ENCODE peak calls at places on chromosomes 6 and 20, in six cellular contexts. Q is adrenal gland, U is stomach, J is Peyer's patch, T is transverse colon, Y is H54. D is an unnamed sample.
A peak's percentile ranks its signal among the peaks of the same experiment; 100 is the strongest.

GRCh38 chr20:37346526-37347346 is 796 bp downstream of the SRC start:
- DNase-seq in Y (no peak), T (no peak), J (no peak), U (no peak), Q (no peak), D (no peak)

GRCh38 chr6:128070406-128070805 is 169.5 kb upstream of the THEMIS start:
- DNase-seq in T (no peak), Q (no peak), Y (no peak), J (no peak), U (no peak), D (no peak)

GRCh38 chr20:33773412-33774089 is 37.6 kb upstream of the CHMP4B start:
- DNase-seq in T (no peak), U (no peak), J (no peak), Y (no peak), Q (no peak), D (no peak)

GRCh38 chr6:37889015-37889885 is 69.7 kb downstream of the ZFAND3 start:
- DNase-seq in J (no peak), Q (peak; percentile 30), Y (no peak), U (no peak), T (no peak), D (no peak)

GRCh38 chr6:22807818-22808217 is 238.5 kb downstream of the HDGFL1 start:
- DNase-seq in J (no peak), T (no peak), Y (no peak), U (no peak), Q (no peak), D (no peak)

GRCh38 chr6:34795836-34796425 is 4.0 kb downstream of the BLTP3A start:
- DNase-seq in J (no peak), Q (no peak), Y (peak; percentile 28), U (no peak), T (no peak), D (no peak)

GRCh38 chr20:2116170-2116940 is 14.7 kb downstream of the STK35 start:
- DNase-seq in J (no peak), T (no peak), Y (no peak), U (no peak), Q (no peak), D (no peak)

GRCh38 chr20:21237956-21238355 is 65.2 kb upstream of the XRN2 start:
- DNase-seq in Q (no peak), T (no peak), Y (no peak), J (no peak), U (no peak), D (no peak)

GRCh38 chr6:116533233-116533957 is 12.1 kb downstream of the TRAPPC3L start:
- DNase-seq in Q (no peak), J (no peak), U (no peak), T (no peak), Y (no peak), D (no peak)

GRCh38 chr20:25230177-25230831 is 17.6 kb upstream of the PYGB start:
- DNase-seq in T (no peak), U (no peak), J (no peak), Q (no peak), Y (no peak), D (no peak)

GRCh38 chr6:31490115-31490873 is 7.7 kb upstream of the MICB start:
- DNase-seq in T (no peak), Y (no peak), U (no peak), Q (no peak), J (no peak), D (no peak)

GRCh38 chr6:41682497-41682961 is 44.3 kb downstream of the MDFI start:
- DNase-seq in T (no peak), U (peak; percentile 59), Y (no peak), Q (peak; percentile 70), J (peak; percentile 55), D (no peak)

GRCh38 chr6:74320076-74320475 is 624.1 kb downstream of the CD109 start:
- DNase-seq in Y (no peak), U (no peak), T (no peak), J (no peak), Q (no peak), D (no peak)

GRCh38 chr20:33882018-33882417 is 70.9 kb downstream of the CHMP4B start:
- DNase-seq in Y (no peak), U (no peak), T (no peak), J (no peak), Q (no peak), D (no peak)

GRCh38 chr20:19945732-19946670 is 71.2 kb upstream of the NAA20 start:
- DNase-seq in J (no peak), T (peak; percentile 62), Q (no peak), U (peak; percentile 72), Y (no peak), D (no peak)

GRCh38 chr6:96675617-96676016 is 112.7 kb downstream of the FHL5 start:
- DNase-seq in Q (no peak), J (no peak), U (no peak), Y (no peak), T (no peak), D (no peak)

GRCh38 chr6:5865492-5866031 is 141.2 kb downstream of the NRN1 start:
- DNase-seq in U (no peak), Y (no peak), T (no peak), J (no peak), Q (no peak), D (no peak)

GRCh38 chr6:79076160-79076559 is 1.9 kb downstream of the PHIP start:
- DNase-seq in Q (no peak), U (no peak), T (no peak), Y (no peak), J (no peak), D (peak; percentile 45)

GRCh38 chr6:21873562-21873961 is 280.0 kb downstream of the SOX4 start:
- DNase-seq in U (no peak), J (no peak), T (peak; percentile 12), Y (no peak), Q (no peak), D (no peak)

GRCh38 chr6:96302991-96303390 is 218.6 kb upstream of the UFL1 start:
- DNase-seq in Y (no peak), U (no peak), T (no peak), J (no peak), Q (no peak), D (no peak)

GRCh38 chr6:137297887-137298286 is 78.7 kb upstream of the IFNGR1 start:
- DNase-seq in U (no peak), Y (no peak), T (peak; percentile 11), Q (peak; percentile 16), J (no peak), D (no peak)

GRCh38 chr6:68040312-68040778 is 594.7 kb upstream of the ADGRB3 start:
- DNase-seq in U (no peak), Y (no peak), T (no peak), J (no peak), Q (no peak), D (no peak)

GRCh38 chr6:111338843-111339242 is 144.2 kb downstream of the REV3L start:
- DNase-seq in J (no peak), T (no peak), Q (no peak), U (no peak), Y (no peak), D (no peak)

GRCh38 chr6:24855389-24856245 is 56.9 kb upstream of the ARMH2 start:
- DNase-seq in T (peak; percentile 57), J (no peak), Y (peak; percentile 48), U (peak; percentile 69), Q (peak; percentile 59), D (peak; percentile 75)

GRCh38 chr6:11204987-11205386 is 27.5 kb downstream of the NEDD9 start:
- DNase-seq in J (no peak), Q (no peak), Y (no peak), U (no peak), T (no peak), D (no peak)

GRCh38 chr6:22774129-22774528 is 204.8 kb downstream of the HDGFL1 start:
- DNase-seq in J (no peak), U (no peak), Y (no peak), Q (no peak), T (no peak), D (no peak)

GRCh38 chr6:105594272-105594671 is 191.4 kb upstream of the PREP start:
- DNase-seq in T (no peak), U (no peak), J (no peak), Q (no peak), Y (no peak), D (no peak)

GRCh38 chr6:53581161-53581560 is 36.3 kb upstream of the GCLC start:
- DNase-seq in J (no peak), Q (no peak), Y (peak; percentile 11), U (no peak), T (no peak), D (no peak)

GRCh38 chr6:138526822-138527235 is 27.5 kb upstream of the NHSL1 start:
- DNase-seq in Q (no peak), Y (no peak), U (no peak), T (no peak), J (no peak), D (no peak)

GRCh38 chr6:154956771-154957522 is 38.2 kb upstream of the TIAM2 start:
- DNase-seq in T (no peak), U (no peak), Q (no peak), J (no peak), Y (no peak), D (no peak)

GRCh38 chr6:154962751-154963150 is 32.4 kb upstream of the TIAM2 start:
- DNase-seq in Y (peak; percentile 42), U (no peak), J (no peak), Q (no peak), T (no peak), D (no peak)

GRCh38 chr6:154960299-154960796 is 34.8 kb upstream of the TIAM2 start:
- DNase-seq in T (peak; percentile 60), U (peak; percentile 45), Q (no peak), J (peak; percentile 92), Y (no peak), D (no peak)

GRCh38 chr6:154958469-154958868 is 36.6 kb upstream of the TIAM2 start:
- DNase-seq in Y (no peak), T (no peak), J (no peak), U (no peak), Q (no peak), D (no peak)

GRCh38 chr6:154961141-154961540 is 34.0 kb upstream of the TIAM2 start:
- DNase-seq in Q (no peak), Y (no peak), J (no peak), U (no peak), T (peak; percentile 63), D (no peak)
- TF ChIP-seq POLR2A in Q (no peak), Y (no peak), J (no peak), U (no peak), T (no peak), D (no peak)

GRCh38 chr6:26043389-26044139 is 43.7 kb upstream of the HFE start:
- DNase-seq in U (peak; percentile 76), Y (no peak), J (peak; percentile 79), Q (peak; percentile 76), T (peak; percentile 82), D (peak; percentile 96)
- TF ChIP-seq POLR2A in U (peak; percentile 99), Y (peak; percentile 39), J (peak; percentile 99), Q (peak; percentile 100), T (peak; percentile 99), D (peak; percentile 99)

DNA sequence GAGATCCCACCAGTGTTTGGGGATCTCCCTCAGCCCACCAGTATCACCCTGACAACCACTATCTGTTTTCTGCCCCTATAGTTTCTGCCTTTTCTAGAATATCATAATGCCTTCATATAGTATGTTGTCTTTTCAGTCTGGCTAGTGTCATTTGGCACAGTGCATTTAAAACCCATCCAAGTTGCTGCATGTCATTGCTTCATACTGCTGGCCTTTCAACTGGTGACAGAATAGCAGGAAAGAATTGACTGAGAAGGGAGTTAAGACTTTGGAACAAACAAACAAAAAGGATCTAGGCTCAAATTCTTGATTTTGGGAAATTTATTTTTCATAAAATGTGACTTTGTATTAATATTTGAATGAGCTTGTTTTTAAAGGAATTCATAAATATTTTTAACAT is 4.5 kb downstream of the LMBRD1 start:
- DNase-seq in Y (no peak), J (no peak), U (no peak), Q (peak; percentile 19), T (no peak), D (no peak)
- TF ChIP-seq POLR2A in Y (no peak), J (no peak), U (no peak), Q (no peak), T (no peak), D (no peak)

GRCh38 chr6:132334517-132334876 is 66.8 kb downstream of the MOXD1 start:
- DNase-seq in Y (no peak), J (no peak), Q (no peak), T (no peak), U (no peak), D (no peak)
- TF ChIP-seq POLR2A in Y (no peak), J (no peak), Q (no peak), T (no peak), U (no peak), D (no peak)

D was measured in erythroblast.